ENCODE peak calls at places on chromosome 14, in six cellular contexts. C is iPS-NIHi11; S is Right ventricle myocardium inferior; O is vagina; Q is C1 segment of cervical spinal cord; D is stimulated activated naive B cell treated with anti-CD40 and anti-IgM and Interleukin-4, amounts not matched to agents 10 μg/mL and 1 μg/mL and 100 μg/mL, for 72 hours. J is an unnamed sample.

GRCh38 chr14:64394973-64395633 is 7.0 kb downstream of the MTHFD1 start:
- DNase-seq in C (no peak), S (no peak), O (no peak), Q (no peak), D (no peak), J (no peak)

GRCh38 chr14:85421166-85421877 is 108.6 kb upstream of the FLRT2 start:
- DNase-seq in C (no peak), S (no peak), O (no peak), Q (no peak), D (no peak), J (no peak)

GRCh38 chr14:77148510-77149231 is 7.1 kb upstream of the ZDHHC22 start:
- DNase-seq in C (no peak), S (no peak), O (no peak), Q (no peak), D (no peak), J (no peak)

GRCh38 chr14:73759183-73759713 is 45.1 kb upstream of the PNMA1 start:
- DNase-seq in C (peak; percentile 62), S (peak; percentile 90), O (no peak), Q (no peak), D (peak; percentile 51), J (no peak)

GRCh38 chr14:45868863-45869262 is 615.9 kb upstream of the MIS18BP1 start:
- DNase-seq in C (no peak), S (no peak), O (no peak), Q (no peak), D (no peak), J (no peak)

GRCh38 chr14:51342226-51342625 is 102.2 kb downstream of the TMX1 start:
- DNase-seq in C (no peak), S (no peak), O (no peak), Q (no peak), D (no peak), J (no peak)

GRCh38 chr14:76780875-76781647 is 19.8 kb downstream of the VASH1 start:
- DNase-seq in C (no peak), S (no peak), O (peak; percentile 58), Q (no peak), D (no peak), J (no peak)

GRCh38 chr14:102097441-102098135 is 10.7 kb upstream of the HSP90AA1 start:
- DNase-seq in C (peak; percentile 49), S (no peak), O (no peak), Q (no peak), D (no peak), J (no peak)

GRCh38 chr14:49481099-49481498 is 105.1 kb downstream of the RPS29 start:
- DNase-seq in C (no peak), S (no peak), O (no peak), Q (no peak), D (no peak), J (no peak)

GRCh38 chr14:67574806-67575205 is 25.3 kb downstream of the PIGH start:
- DNase-seq in C (no peak), S (no peak), O (no peak), Q (no peak), D (no peak), J (no peak)

GRCh38 chr14:23066855-23067744 is 9.8 kb upstream of the CDH24 start:
- DNase-seq in C (no peak), S (no peak), O (peak; percentile 52), Q (no peak), D (no peak), J (no peak)

J was measured in esophagus squamous epithelium.